ENCODE peak calls at places on chromosomes 5 and 9, in six cellular contexts. C, Q, R, N, L and G are unnamed samples.
A peak's percentile ranks its signal among the peaks of the same experiment; 100 is the strongest.

GRCh38 chr5:180821538-180821937 is 18.9 kb upstream of the MGAT1 start:
- DNase-seq in Q (no peak), C (no peak), N (no peak), R (no peak), L (no peak), G (no peak)

GRCh38 chr9:127611796-127612790 is at the start of gene STXBP1:
- DNase-seq in C (peak; percentile 55), R (peak; percentile 96), Q (peak; percentile 91), N (peak; percentile 97), L (no peak), G (peak; percentile 94)

GRCh38 chr5:100423330-100423729 is 111.8 kb upstream of the FAM174A start:
- DNase-seq in C (no peak), R (no peak), Q (no peak), N (no peak), L (no peak), G (no peak)

GRCh38 chr5:157265714-157266285 is at the start of gene CYFIP2:
- DNase-seq in R (peak; percentile 78), Q (no peak), N (peak; percentile 89), L (no peak), C (no peak), G (peak; percentile 84)

GRCh38 chr9:91419222-91420191 is 4.1 kb downstream of the NFIL3 start:
- DNase-seq in R (no peak), L (no peak), C (peak; percentile 92), Q (no peak), N (no peak), G (no peak)

GRCh38 chr9:109590945-109591344 is 92.8 kb upstream of the PTPN3 start:
- DNase-seq in C (no peak), L (no peak), Q (no peak), R (no peak), N (no peak), G (no peak)

GRCh38 chr5:177300236-177300880 is 3.2 kb downstream of the RAB24 start:
- DNase-seq in C (no peak), Q (no peak), N (peak; percentile 63), R (no peak), L (peak; percentile 77), G (peak; percentile 48)

GRCh38 chr9:127980706-127981558 is at the start of gene EEIG1:
- DNase-seq in C (peak; percentile 80), R (peak; percentile 90), Q (peak; percentile 97), L (no peak), N (peak; percentile 99), G (peak; percentile 90)

GRCh38 chr5:141605523-141606277 is 13.1 kb downstream of the DIAPH1 start:
- DNase-seq in N (peak; percentile 17), Q (no peak), L (peak; percentile 87), R (peak; percentile 20), C (no peak), G (peak; percentile 17)

GRCh38 chr9:136965771-136966484 is 11.4 kb upstream of the PTGDS start:
- DNase-seq in L (no peak), R (no peak), N (peak; percentile 56), Q (no peak), C (no peak), G (no peak)

GRCh38 chr5:140926903-140927573 is 939 bp downstream of the PCDHAC1 start:
- DNase-seq in N (no peak), R (no peak), Q (peak; percentile 72), C (no peak), L (no peak), G (no peak)

GRCh38 chr5:174448662-174449061 is 275.7 kb upstream of the MSX2 start:
- DNase-seq in Q (no peak), N (no peak), R (no peak), C (no peak), L (no peak), G (no peak)

GRCh38 chr5:176985516-176985915 is 21.1 kb downstream of the UIMC1 start:
- DNase-seq in Q (no peak), C (no peak), R (no peak), L (no peak), N (no peak), G (no peak)

GRCh38 chr9:133597316-133597957 is 11.8 kb downstream of the FAM163B start:
- DNase-seq in N (peak; percentile 25), C (no peak), Q (no peak), L (no peak), R (no peak), G (no peak)

GRCh38 chr9:26770821-26771220 is 121.8 kb downstream of the CAAP1 start:
- DNase-seq in R (no peak), Q (no peak), N (no peak), C (no peak), L (no peak), G (no peak)

GRCh38 chr5:159208508-159209437 is 580 bp downstream of the RNF145 start:
- DNase-seq in R (peak; percentile 17), N (peak; percentile 70), Q (peak; percentile 64), L (no peak), C (peak; percentile 9), G (peak; percentile 16)

GRCh38 chr5:133128066-133128465 is 76.3 kb downstream of the HSPA4 start:
- DNase-seq in R (no peak), Q (no peak), C (no peak), N (no peak), L (no peak), G (no peak)

GRCh38 chr5:13214182-13214581 is 730.3 kb downstream of the DNAH5 start:
- DNase-seq in N (no peak), Q (no peak), L (no peak), C (no peak), R (no peak), G (no peak)

GRCh38 chr5:42495908-42496307 is 72.7 kb downstream of the GHR start:
- DNase-seq in C (no peak), L (no peak), R (no peak), Q (no peak), N (no peak), G (no peak)

GRCh38 chr5:55538621-55539020 is 3.9 kb upstream of the PLPP1 start:
- DNase-seq in R (no peak), N (no peak), Q (no peak), L (peak; percentile 33), C (no peak), G (no peak)

GRCh38 chr5:68924490-68925145 is 169.2 kb upstream of the SLC30A5 start:
- DNase-seq in C (peak; percentile 86), L (no peak), N (no peak), R (no peak), Q (no peak), G (no peak)

GRCh38 chr5:59174248-59174844 is 591.5 kb downstream of the RAB3C start:
- DNase-seq in R (no peak), Q (no peak), L (no peak), C (peak; percentile 63), N (no peak), G (no peak)

GRCh38 chr5:173201636-173202265 is 33.3 kb downstream of the NKX2-5 start:
- DNase-seq in C (peak; percentile 34), R (no peak), N (no peak), Q (no peak), L (no peak), G (no peak)

GRCh38 chr9:105299190-105299854 is 54.9 kb downstream of the SLC44A1 start:
- DNase-seq in C (peak; percentile 26), R (no peak), N (peak; percentile 10), Q (no peak), L (no peak), G (no peak)

GRCh38 chr5:67094476-67095300 is 101.9 kb downstream of the CD180 start:
- DNase-seq in R (no peak), C (peak; percentile 35), L (no peak), Q (no peak), N (no peak), G (no peak)

GRCh38 chr9:89814340-89815040 is 209.7 kb downstream of the GADD45G start:
- DNase-seq in L (no peak), Q (no peak), C (no peak), N (no peak), R (no peak), G (no peak)

DNA sequence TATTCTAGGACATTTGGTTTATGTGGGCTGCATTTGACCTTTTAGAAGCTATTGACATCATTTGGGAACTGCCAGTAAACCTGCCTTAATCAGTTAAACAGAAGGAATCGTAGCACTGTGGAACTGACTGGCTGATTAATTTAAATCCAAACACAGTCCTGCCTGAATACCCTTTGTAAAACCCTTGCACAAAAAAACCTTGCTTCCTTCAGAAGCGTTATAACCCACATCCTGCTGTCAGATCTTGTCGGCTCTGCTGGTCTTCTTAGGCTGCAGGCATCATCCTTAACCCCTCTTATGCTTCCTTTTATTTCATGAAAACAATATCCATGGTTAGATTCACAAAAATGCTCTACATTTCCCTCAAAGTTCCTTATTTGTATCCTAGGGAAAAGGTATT is 46.3 kb downstream of the PAM start:
- DNase-seq in N (no peak), C (no peak), R (no peak), L (no peak), Q (no peak), G (no peak)
- TF ChIP-seq TAF1 in N (no peak), C (no peak), R (no peak), L (no peak), Q (no peak), G (no peak)

DNA sequence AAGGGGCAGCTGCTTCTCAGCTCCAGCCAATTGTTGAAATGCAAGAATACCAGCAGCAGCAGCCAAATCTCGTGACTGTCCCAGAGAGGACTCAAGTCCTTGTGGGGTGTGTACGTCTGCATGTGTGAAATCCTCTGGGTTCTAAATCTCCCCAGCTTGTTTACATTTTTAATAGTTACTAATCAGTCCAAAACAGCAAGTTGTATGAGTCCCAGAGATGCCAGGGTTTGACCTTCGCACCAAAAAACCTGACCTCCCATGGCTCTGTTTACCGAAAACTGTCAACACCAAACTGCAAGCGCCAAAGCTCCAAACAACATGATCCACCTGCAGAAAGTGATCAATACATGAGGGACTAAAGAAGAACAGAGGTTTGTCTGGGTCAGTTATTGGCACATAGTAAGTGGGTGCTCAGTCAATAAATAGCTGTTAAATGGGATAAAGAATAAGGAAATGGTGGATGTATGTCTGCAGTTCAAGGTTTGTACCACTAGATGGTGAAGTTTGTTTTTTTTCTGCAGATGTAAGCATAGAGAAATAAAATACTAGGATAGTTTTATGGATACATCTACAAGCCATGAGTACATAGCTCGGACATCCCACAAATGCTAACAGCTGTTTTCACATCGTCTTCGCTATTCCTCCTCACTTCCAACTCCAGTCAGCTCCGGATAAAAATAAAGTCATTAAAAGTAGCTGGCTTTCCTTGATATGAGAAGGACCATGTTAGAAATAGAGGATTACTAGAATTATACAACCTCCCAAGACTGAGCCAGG is 85.3 kb upstream of the ADRB2 start:
- DNase-seq in N (peak; percentile 41), R (no peak), L (no peak), Q (no peak), C (peak; percentile 42), G (no peak)
- TF ChIP-seq POLR2AphosphoS5 in N (no peak), R (no peak), L (no peak), Q (no peak), C (no peak), G (no peak)

GRCh38 chr9:120868676-120869359 is 8.2 kb downstream of the PHF19 start:
- DNase-seq in L (peak; percentile 77), N (peak; percentile 100), C (no peak), R (peak; percentile 91), Q (peak; percentile 98), G (peak; percentile 92)
- TF ChIP-seq POLR2A in L (peak; percentile 80), N (no peak), C (no peak), R (no peak), Q (no peak), G (peak; percentile 29)

GRCh38 chr9:124813496-124814177 is 36.7 kb downstream of the OLFML2A start:
- DNase-seq in Q (no peak), N (no peak), C (no peak), R (no peak), L (no peak), G (no peak)
- TF ChIP-seq TAF1 in Q (no peak), N (no peak), C (no peak), R (no peak), L (no peak), G (no peak)

GRCh38 chr5:142753114-142753764 is 16.9 kb upstream of the ARHGAP26 start:
- DNase-seq in L (no peak), R (no peak), C (no peak), Q (no peak), N (no peak), G (no peak)
- TF ChIP-seq POLR2AphosphoS5 in L (no peak), R (no peak), C (no peak), Q (no peak), N (no peak), G (no peak)